ENCODE peak calls at places on chromosomes 6 and 20, in four cellular contexts. Q, N, W and X are unnamed samples.

GRCh38 chr20:11569163-11569562 is 348.5 kb upstream of the BTBD3 start:
- DNase-seq in Q (no peak), N (peak; percentile 66), W (no peak), X (no peak)

GRCh38 chr6:53410508-53411258 is 61.9 kb upstream of the ELOVL5 start:
- DNase-seq in Q (peak; percentile 56), N (peak; percentile 25), W (peak; percentile 37), X (peak; percentile 23)

GRCh38 chr6:55704421-55704820 is 125.4 kb upstream of the HMGCLL1 start:
- DNase-seq in Q (no peak), N (no peak), W (no peak), X (no peak)

GRCh38 chr6:21340563-21340962 is 253.0 kb upstream of the SOX4 start:
- DNase-seq in Q (no peak), N (no peak), W (no peak), X (no peak)

GRCh38 chr6:112667427-112667826 is 320.3 kb downstream of the RFPL4B start:
- DNase-seq in Q (no peak), N (no peak), W (no peak), X (no peak)

GRCh38 chr6:158584236-158584651 is 24.4 kb downstream of the TMEM181 start:
- DNase-seq in Q (no peak), N (no peak), W (no peak), X (no peak)

GRCh38 chr6:100573169-100573568 is 108.4 kb upstream of the SIM1 start:
- DNase-seq in Q (peak; percentile 15), N (no peak), W (no peak), X (peak; percentile 16)

GRCh38 chr20:17651761-17652388 is 30.2 kb downstream of the RRBP1 start:
- DNase-seq in Q (no peak), N (no peak), W (no peak), X (no peak)

GRCh38 chr6:165804331-165805066 is 141.5 kb upstream of the PDE10A start:
- DNase-seq in Q (no peak), N (peak; percentile 47), W (no peak), X (no peak)

GRCh38 chr20:20665200-20665599 is 47.2 kb downstream of the RALGAPA2 start:
- DNase-seq in Q (no peak), N (no peak), W (no peak), X (no peak)

GRCh38 chr20:4978050-4978918 is 23.0 kb downstream of the SLC23A2 start:
- DNase-seq in Q (no peak), N (no peak), W (no peak), X (no peak)

DNA sequence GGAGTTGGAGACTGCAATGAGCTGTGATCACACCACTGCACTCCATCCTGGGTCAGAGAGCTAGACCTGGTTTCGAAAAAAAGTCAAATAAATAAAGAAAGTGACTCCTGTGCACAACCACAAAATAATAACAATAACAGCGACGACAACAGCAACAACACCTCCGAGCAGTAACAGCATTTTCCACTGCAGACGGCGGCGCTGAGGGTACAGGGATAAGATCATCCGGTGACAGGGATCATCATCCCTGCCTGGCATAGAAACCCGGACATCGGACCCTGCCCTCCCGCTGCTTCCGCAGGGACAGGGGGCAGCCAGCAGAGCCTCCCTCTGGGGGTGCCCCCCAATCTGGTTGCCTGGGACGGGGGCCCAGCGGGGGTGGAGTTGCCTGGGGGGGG is 11.5 kb downstream of the SRXN1 start:
- DNase-seq in Q (peak; percentile 85), N (peak; percentile 36), W (no peak), X (peak; percentile 53)
- TF ChIP-seq NR2C2 in Q (peak; percentile 30), N (no peak), W (no peak), X (no peak)

GRCh38 chr20:10537850-10538480 is 102.9 kb downstream of the SLX4IP start:
- DNase-seq in Q (no peak), N (no peak), W (no peak), X (no peak)
- TF ChIP-seq NR2C2 in Q (no peak), N (no peak), W (no peak), X (no peak)

GRCh38 chr6:167733740-167734661 is 92.7 kb upstream of the AFDN start:
- DNase-seq in Q (peak; percentile 99), N (no peak), W (no peak), X (no peak)
- TF ChIP-seq NR2C2 in Q (peak; percentile 96), N (no peak), W (no peak), X (no peak)

GRCh38 chr6:136249811-136250685 is at the start of gene MTFR2:
- DNase-seq in Q (peak; percentile 100), N (peak; percentile 91), W (peak; percentile 99), X (peak; percentile 100)
- TF ChIP-seq NR2C2 in Q (peak; percentile 72), N (no peak), W (peak; percentile 21), X (peak; percentile 83)

GRCh38 chr6:89582669-89583325 is 55.8 kb downstream of the LYRM2 start:
- DNase-seq in Q (no peak), N (no peak), W (no peak), X (no peak)

GRCh38 chr6:89580997-89581666 is 57.4 kb downstream of the LYRM2 start:
- DNase-seq in Q (no peak), N (no peak), W (no peak), X (no peak)

GRCh38 chr6:89584539-89584938 is 54.0 kb downstream of the LYRM2 start:
- DNase-seq in Q (no peak), N (no peak), W (no peak), X (no peak)

GRCh38 chr6:89583559-89583958 is 55.0 kb downstream of the LYRM2 start:
- DNase-seq in Q (no peak), N (no peak), W (no peak), X (no peak)

GRCh38 chr6:89581669-89582068 is 56.9 kb downstream of the LYRM2 start:
- DNase-seq in Q (no peak), N (no peak), W (no peak), X (no peak)
- TF ChIP-seq NR2C2 in Q (no peak), N (no peak), W (no peak), X (no peak)

GRCh38 chr6:15854378-15854777 is 191.6 kb upstream of the DTNBP1 start:
- DNase-seq in Q (no peak), N (no peak), W (no peak), X (no peak)
- TF ChIP-seq NR2C2 in Q (no peak), N (no peak), W (no peak), X (no peak)

GRCh38 chr20:37095108-37095608 is 639 bp downstream of the RBL1 start:
- DNase-seq in Q (peak; percentile 41), N (peak; percentile 18), W (no peak), X (peak; percentile 59)

GRCh38 chr20:37095609-37096414 is at the start of gene RBL1:
- DNase-seq in Q (peak; percentile 88), N (peak; percentile 91), W (peak; percentile 60), X (peak; percentile 96)

DNA sequence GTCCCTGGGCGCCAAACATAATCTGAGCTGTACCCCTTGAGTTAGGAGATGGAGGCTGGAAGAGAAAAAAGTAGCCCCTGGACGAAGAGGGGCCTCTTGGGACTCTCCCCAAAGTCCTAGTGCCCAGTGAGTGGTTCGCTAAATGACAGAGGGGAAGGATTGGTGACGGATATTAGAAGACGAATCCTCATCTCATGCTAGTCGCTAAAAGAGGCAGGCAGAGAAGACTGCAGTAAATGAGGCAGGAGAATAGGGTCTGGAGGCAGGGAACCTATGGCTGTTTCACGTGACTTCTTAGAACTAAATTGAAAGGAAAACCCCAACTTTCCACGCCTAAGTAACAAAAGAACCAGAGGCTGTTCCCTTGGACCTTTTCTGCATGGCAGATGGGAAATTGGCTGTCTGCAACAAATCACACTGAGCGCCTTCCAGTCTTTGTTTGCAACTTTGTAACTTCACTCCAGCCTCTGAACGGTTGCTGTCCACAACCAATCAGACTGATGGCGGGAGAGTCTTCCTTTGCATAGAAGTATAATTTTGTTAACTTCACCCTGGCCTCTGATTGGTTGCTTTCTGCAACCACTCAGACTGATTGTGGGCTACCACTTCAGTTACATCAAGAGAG is 730 bp upstream of the RBL1 start:
- DNase-seq in Q (no peak), N (no peak), W (no peak), X (peak; percentile 30)
- TF ChIP-seq NR2C2 in Q (no peak), N (no peak), W (no peak), X (no peak)

GRCh38 chr20:51692806-51693400 is 75.3 kb downstream of the ATP9A start:
- DNase-seq in Q (no peak), N (no peak), W (no peak), X (no peak)

GRCh38 chr20:51696304-51697118 is 71.7 kb downstream of the ATP9A start:
- DNase-seq in Q (no peak), N (no peak), W (no peak), X (no peak)

GRCh38 chr20:51697119-51697826 is 70.9 kb downstream of the ATP9A start:
- DNase-seq in Q (no peak), N (no peak), W (no peak), X (no peak)

GRCh38 chr20:51698252-51698651 is 69.9 kb downstream of the ATP9A start:
- DNase-seq in Q (no peak), N (no peak), W (no peak), X (no peak)

DNA sequence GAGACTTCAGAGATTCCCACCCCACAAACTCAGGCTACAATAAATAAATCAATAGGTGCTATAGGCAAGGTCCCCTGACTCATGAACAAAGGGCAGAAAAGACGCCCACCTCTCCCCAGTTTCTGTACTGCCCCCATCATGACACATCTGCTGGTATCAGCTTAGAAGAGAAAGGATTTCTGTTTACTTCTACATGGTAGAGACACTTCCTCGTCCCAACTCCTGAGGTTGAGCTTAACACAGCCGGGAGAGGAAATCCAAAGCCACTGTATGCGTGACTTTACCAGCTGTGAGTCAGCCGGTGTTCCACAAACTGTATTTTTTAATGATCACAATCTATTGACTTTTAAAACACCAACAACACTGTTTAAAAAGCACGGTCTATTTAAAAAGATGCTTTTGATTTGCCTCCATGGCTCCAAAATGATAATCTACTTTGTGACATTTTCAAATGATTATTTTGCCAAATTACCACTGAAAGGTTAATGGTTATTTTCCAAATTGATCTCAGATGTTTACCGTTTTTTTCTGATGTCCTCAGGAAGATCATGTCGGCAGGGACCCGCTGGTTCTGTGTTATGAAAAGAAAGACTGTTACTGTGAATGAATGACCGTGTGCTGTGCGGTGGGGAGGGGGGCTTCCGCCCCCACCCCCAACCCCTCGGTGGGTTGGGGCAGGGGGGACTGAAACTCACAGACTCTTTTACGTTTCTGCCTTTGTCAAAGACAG is 72.5 kb downstream of the ATP9A start:
- DNase-seq in Q (peak; percentile 33), N (no peak), W (no peak), X (no peak)
- TF ChIP-seq NR2C2 in Q (no peak), N (no peak), W (no peak), X (no peak)